ENCODE peak calls at places on chromosomes 11 and 22, in five cellular contexts. One of them, this sample, is unnamed.

GRCh38 chr11:44011797-44012196 is 36.0 kb upstream of the ACCSL start:
- DNase-seq in sigmoid colon: no peak
- DNase-seq in GM23338: no peak
- DNase-seq in transverse colon: no peak
- DNase-seq in H1: no peak
- DNase-seq in this sample: no peak

GRCh38 chr11:62922653-62923371 is 1.6 kb upstream of the CHRM1 start:
- DNase-seq in GM23338: peak; percentile 72
- DNase-seq in sigmoid colon: no peak
- DNase-seq in H1: no peak
- DNase-seq in transverse colon: no peak
- DNase-seq in this sample: no peak

GRCh38 chr11:101715281-101715680 is 131.5 kb upstream of the TRPC6 start:
- DNase-seq in GM23338: no peak
- DNase-seq in H1: no peak
- DNase-seq in sigmoid colon: no peak
- DNase-seq in transverse colon: no peak
- DNase-seq in this sample: no peak

GRCh38 chr11:64540426-64540825 is 50.6 kb upstream of the SLC22A12 start:
- DNase-seq in GM23338: no peak
- DNase-seq in H1: no peak
- DNase-seq in sigmoid colon: no peak
- DNase-seq in transverse colon: no peak
- DNase-seq in this sample: no peak

GRCh38 chr11:73359930-73360742 is 16.1 kb upstream of the RELT start:
- DNase-seq in sigmoid colon: no peak
- DNase-seq in transverse colon: no peak
- DNase-seq in H1: no peak
- DNase-seq in GM23338: peak; percentile 78
- DNase-seq in this sample: no peak

GRCh38 chr22:21446827-21447690 is 20.1 kb upstream of the TMEM191C start:
- DNase-seq in H1: no peak
- DNase-seq in transverse colon: no peak
- DNase-seq in sigmoid colon: peak; percentile 56
- DNase-seq in GM23338: no peak
- DNase-seq in this sample: peak; percentile 3

GRCh38 chr11:119793335-119793984 is 64.5 kb upstream of the NECTIN1 start:
- DNase-seq in sigmoid colon: no peak
- DNase-seq in H1: no peak
- DNase-seq in GM23338: no peak
- DNase-seq in transverse colon: no peak
- DNase-seq in this sample: no peak

GRCh38 chr11:65663634-65664200 is 1.0 kb upstream of the RELA start:
- DNase-seq in sigmoid colon: peak; percentile 92
- DNase-seq in GM23338: peak; percentile 60
- DNase-seq in transverse colon: peak; percentile 66
- DNase-seq in H1: no peak
- DNase-seq in this sample: no peak

DNA sequence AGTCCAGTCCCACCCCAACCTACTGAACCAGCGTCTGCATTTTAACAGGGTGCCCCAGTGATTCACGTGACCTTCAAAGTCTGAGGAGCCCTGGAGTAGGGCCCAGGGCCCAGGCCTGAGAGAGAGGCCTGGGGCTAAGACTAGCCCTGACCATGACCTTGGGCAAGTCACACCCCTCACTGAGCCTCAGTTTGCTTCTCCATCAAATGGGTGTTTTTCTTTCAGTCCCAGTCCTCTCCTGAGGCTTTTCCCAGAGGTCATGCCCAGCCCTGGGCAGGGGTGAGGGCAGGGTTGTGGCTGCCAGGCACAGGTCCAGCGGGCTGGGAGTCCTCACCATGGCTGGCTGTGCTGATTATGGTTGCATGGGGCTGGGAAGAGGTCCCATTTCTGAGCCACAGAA is 33.0 kb upstream of the GCAT start:
- DNase-seq in GM23338: no peak
- DNase-seq in transverse colon: no peak
- DNase-seq in H1: no peak
- DNase-seq in sigmoid colon: no peak
- DNase-seq in this sample: no peak
- TF ChIP-seq POLR2AphosphoS5 in GM23338: no peak
- TF ChIP-seq POLR2AphosphoS5 in transverse colon: no peak
- TF ChIP-seq POLR2AphosphoS5 in H1: no peak
- TF ChIP-seq POLR2AphosphoS5 in sigmoid colon: no peak
- TF ChIP-seq POLR2AphosphoS5 in this sample: no peak

DNA sequence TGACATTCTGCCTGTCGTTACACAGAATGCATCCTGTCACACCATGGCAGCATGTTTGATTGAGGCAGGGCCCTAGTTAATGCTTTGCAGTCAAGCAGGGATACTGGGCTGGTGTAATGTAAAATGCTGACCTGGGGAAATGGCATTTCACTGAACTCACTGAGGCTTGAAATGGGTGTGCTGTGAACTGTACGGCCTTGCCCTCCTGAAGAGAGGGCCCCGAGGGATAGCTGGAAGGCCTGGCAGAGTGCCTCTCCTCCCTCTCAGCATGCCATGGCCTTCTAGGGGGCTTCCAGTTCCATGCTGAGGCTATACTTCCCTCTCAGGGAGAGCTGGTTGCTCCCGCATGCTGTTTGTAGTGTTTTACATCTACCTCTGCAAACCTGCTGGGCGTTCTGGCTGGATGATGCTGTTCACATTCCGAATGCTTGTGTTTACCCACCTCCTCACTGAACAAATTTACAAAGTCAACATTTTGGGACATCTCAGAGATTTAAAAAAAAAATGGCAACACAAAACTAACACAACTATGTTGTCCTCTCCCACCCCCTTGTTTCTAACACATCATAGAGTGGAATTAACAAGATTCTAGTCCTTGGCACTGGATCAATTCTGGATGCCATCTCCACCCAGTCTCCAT is 416.7 kb upstream of the CADM1 start:
- DNase-seq in H1: no peak
- DNase-seq in transverse colon: no peak
- DNase-seq in GM23338: no peak
- DNase-seq in sigmoid colon: no peak
- DNase-seq in this sample: peak; percentile 61
- TF ChIP-seq POLR2AphosphoS5 in H1: no peak
- TF ChIP-seq POLR2AphosphoS5 in transverse colon: no peak
- TF ChIP-seq POLR2AphosphoS5 in GM23338: no peak
- TF ChIP-seq POLR2AphosphoS5 in sigmoid colon: no peak
- TF ChIP-seq POLR2AphosphoS5 in this sample: peak; percentile 74

DNA sequence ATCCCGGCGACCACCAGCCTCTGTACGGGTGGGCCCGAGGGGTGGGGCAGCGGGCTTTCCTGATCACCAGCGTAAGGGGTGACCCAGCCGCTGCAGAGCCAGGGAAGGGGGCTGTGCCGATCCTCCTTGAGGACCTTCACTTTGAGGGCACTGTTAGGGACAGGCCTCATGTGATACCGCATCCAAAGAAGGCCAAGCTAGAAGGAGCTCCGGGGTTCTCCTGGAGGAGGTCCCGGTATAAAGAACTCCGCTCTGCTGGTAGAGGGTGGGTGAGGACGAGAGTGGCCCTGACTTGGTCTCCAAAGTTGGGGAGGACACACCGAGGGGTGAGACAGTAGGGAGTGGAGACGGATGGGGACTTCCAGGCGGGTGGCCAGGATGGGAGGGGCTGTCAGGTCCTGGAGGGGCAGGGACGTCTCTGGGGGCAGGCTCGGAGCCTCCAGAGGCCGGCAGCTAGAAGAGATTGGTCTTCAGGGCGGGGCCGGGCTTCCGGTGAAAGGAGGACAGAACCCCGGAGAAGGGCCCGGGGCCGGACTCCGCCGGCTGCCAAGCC is 4.6 kb downstream of the PHOX2A start:
- DNase-seq in transverse colon: peak; percentile 61
- DNase-seq in sigmoid colon: peak; percentile 89
- DNase-seq in GM23338: peak; percentile 78
- DNase-seq in H1: no peak
- DNase-seq in this sample: no peak
- TF ChIP-seq POLR2AphosphoS5 in transverse colon: no peak
- TF ChIP-seq POLR2AphosphoS5 in sigmoid colon: no peak
- TF ChIP-seq POLR2AphosphoS5 in GM23338: peak; percentile 56
- TF ChIP-seq POLR2AphosphoS5 in H1: peak; percentile 24
- TF ChIP-seq POLR2AphosphoS5 in this sample: no peak

DNA sequence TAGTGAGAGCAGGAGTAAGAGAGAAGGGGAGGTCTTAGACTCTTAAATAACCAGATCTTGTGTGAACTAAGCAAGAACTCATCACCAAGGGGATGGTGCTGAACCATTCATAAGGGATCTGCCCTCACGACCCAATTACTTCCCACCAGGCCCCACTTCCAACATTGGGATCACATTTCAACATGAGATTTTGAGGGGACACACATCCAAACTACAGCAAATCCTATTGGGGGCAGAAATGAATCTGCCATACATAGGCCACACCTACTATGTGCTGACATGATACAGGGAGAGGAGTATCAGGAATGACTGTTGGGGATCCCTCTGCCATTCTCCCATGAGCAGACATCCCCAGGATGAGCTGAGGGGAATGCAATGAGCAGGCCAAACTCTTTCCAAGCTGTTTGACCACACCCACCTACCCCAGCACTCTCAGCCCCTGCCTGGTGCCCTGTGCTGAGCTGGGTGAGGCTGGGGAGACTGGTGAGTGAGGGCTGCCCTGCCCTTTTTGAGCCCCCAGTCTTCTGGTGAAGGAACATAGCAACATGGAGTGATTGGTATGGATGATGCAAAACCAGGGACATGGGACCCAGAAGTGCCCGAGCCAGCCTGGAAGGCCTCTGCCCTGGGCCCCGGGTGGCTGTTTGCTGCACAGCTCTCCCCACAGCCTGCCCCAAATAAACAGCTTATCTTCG is 1.2 kb upstream of the GTSE1 start:
- DNase-seq in GM23338: no peak
- DNase-seq in transverse colon: no peak
- DNase-seq in sigmoid colon: no peak
- DNase-seq in H1: no peak
- DNase-seq in this sample: no peak
- TF ChIP-seq POLR2AphosphoS5 in GM23338: peak; percentile 22
- TF ChIP-seq POLR2AphosphoS5 in transverse colon: no peak
- TF ChIP-seq POLR2AphosphoS5 in sigmoid colon: no peak
- TF ChIP-seq POLR2AphosphoS5 in H1: no peak
- TF ChIP-seq POLR2AphosphoS5 in this sample: no peak

GRCh38 chr11:109121173-109121938 is 300.6 kb upstream of the C11orf87 start:
- DNase-seq in GM23338: no peak
- DNase-seq in H1: no peak
- DNase-seq in transverse colon: no peak
- DNase-seq in sigmoid colon: no peak
- DNase-seq in this sample: no peak

GRCh38 chr11:109123811-109124787 is 297.9 kb upstream of the C11orf87 start:
- DNase-seq in sigmoid colon: no peak
- DNase-seq in H1: no peak
- DNase-seq in GM23338: peak; percentile 54
- DNase-seq in transverse colon: no peak
- DNase-seq in this sample: no peak

DNA sequence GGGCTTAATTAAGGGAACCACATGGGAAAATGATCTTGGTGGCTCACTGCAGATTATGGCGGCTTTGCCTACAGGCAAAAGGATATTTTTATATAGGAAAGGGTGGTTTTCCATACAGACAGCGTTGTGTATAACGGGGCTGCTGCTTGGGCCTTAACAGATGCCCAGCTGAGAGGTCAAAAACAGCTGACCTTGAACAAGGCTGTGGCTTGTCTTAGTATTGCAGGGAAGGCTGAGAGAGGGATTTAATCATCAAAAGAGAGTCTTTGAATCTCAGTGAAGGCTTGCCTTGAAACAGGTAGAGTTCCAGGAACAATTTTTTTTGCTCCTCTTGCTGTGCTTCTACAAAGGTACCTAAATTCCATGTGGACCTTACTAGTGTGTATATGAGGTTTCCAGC is 301.6 kb upstream of the C11orf87 start:
- DNase-seq in GM23338: peak; percentile 22
- DNase-seq in H1: no peak
- DNase-seq in transverse colon: no peak
- DNase-seq in sigmoid colon: no peak
- DNase-seq in this sample: no peak
- TF ChIP-seq POLR2AphosphoS5 in GM23338: no peak
- TF ChIP-seq POLR2AphosphoS5 in H1: no peak
- TF ChIP-seq POLR2AphosphoS5 in transverse colon: no peak
- TF ChIP-seq POLR2AphosphoS5 in sigmoid colon: no peak
- TF ChIP-seq POLR2AphosphoS5 in this sample: no peak

GRCh38 chr11:33857924-33858323 is 34.0 kb downstream of the LMO2 start:
- DNase-seq in GM23338: peak; percentile 92
- DNase-seq in transverse colon: peak; percentile 74
- DNase-seq in sigmoid colon: peak; percentile 84
- DNase-seq in H1: peak; percentile 59
- DNase-seq in this sample: peak; percentile 57
- TF ChIP-seq POLR2AphosphoS5 in GM23338: no peak
- TF ChIP-seq POLR2AphosphoS5 in transverse colon: no peak
- TF ChIP-seq POLR2AphosphoS5 in sigmoid colon: no peak
- TF ChIP-seq POLR2AphosphoS5 in H1: no peak
- TF ChIP-seq POLR2AphosphoS5 in this sample: no peak

This sample was measured in prostate gland.